ENCODE peak calls at places on chromosomes 1 and 21, in nine cellular contexts. G is AG04450, D is upper lobe of left lung, K is heart right ventricle, V is body of pancreas, R is fibroblast of mammary gland, O is BE2C, Z is lower lobe of right lung, L is thoracic aorta. E is an unnamed sample.

GRCh38 chr1:95427525-95427924 is 193.5 kb downstream of the RWDD3 start:
- DNase-seq in L (no peak), O (no peak), G (no peak), V (no peak), K (no peak), R (no peak), Z (no peak), D (no peak), E (no peak)

GRCh38 chr1:193358419-193358818 is 172.0 kb upstream of the B3GALT2 start:
- DNase-seq in R (no peak), V (no peak), Z (no peak), D (no peak), G (no peak), L (no peak), K (no peak), O (no peak), E (no peak)

GRCh38 chr1:181104042-181104789 is 15.7 kb downstream of the IER5 start:
- DNase-seq in D (no peak), L (no peak), O (no peak), V (no peak), G (no peak), K (no peak), R (no peak), Z (no peak), E (no peak)

GRCh38 chr1:173043253-173043652 is 7.5 kb downstream of the TNFSF18 start:
- DNase-seq in Z (no peak), V (no peak), G (no peak), R (peak), L (no peak), D (no peak), K (no peak), O (no peak), E (peak)

GRCh38 chr1:116359060-116359830 is 13.8 kb upstream of the ATP1A1 start:
- DNase-seq in G (no peak), Z (no peak), V (no peak), R (no peak), K (no peak), D (no peak), L (no peak), O (no peak), E (peak)

GRCh38 chr1:107389410-107390075 is 248.7 kb downstream of the NTNG1 start:
- DNase-seq in G (no peak), V (no peak), O (no peak), R (no peak), K (no peak), L (no peak), D (no peak), Z (no peak), E (no peak)

GRCh38 chr1:55519937-55520683 is 304.9 kb upstream of the USP24 start:
- DNase-seq in D (no peak), O (no peak), G (peak), L (no peak), V (no peak), Z (no peak), R (peak), K (no peak), E (no peak)

GRCh38 chr1:27113861-27114260 is 41.1 kb downstream of the SLC9A1 start:
- DNase-seq in R (no peak), O (no peak), D (no peak), V (no peak), Z (no peak), L (no peak), G (no peak), K (no peak), E (no peak)

GRCh38 chr1:16204634-16205332 is 7.7 kb downstream of the ARHGEF19 start:
- DNase-seq in D (no peak), R (no peak), L (no peak), O (peak), Z (no peak), G (no peak), V (peak), K (no peak), E (no peak)

GRCh38 chr1:145988773-145989172 is 7.6 kb downstream of the TXNIP start:
- DNase-seq in O (no peak), K (no peak), R (no peak), G (no peak), Z (no peak), D (peak), L (no peak), V (no peak), E (no peak)

GRCh38 chr1:41617336-41617735 is 132.9 kb upstream of the EDN2 start:
- DNase-seq in D (no peak), R (no peak), O (no peak), G (no peak), K (no peak), V (no peak), Z (no peak), L (no peak), E (no peak)

GRCh38 chr1:116224111-116224510 is 112.9 kb downstream of the MAB21L3 start:
- DNase-seq in K (no peak), L (no peak), Z (no peak), R (no peak), D (no peak), G (no peak), O (no peak), V (no peak), E (no peak)

GRCh38 chr1:226972931-226973330 is 32.8 kb downstream of the COQ8A start:
- DNase-seq in L (no peak), R (no peak), G (no peak), O (no peak), D (no peak), K (peak), Z (no peak), V (peak), E (no peak)

GRCh38 chr1:156664046-156664948 is 12.9 kb downstream of the NES start:
- DNase-seq in R (no peak), K (no peak), V (no peak), D (no peak), O (no peak), L (no peak), Z (no peak), G (no peak), E (no peak)

GRCh38 chr1:10918531-10918930 is 93.9 kb upstream of the TARDBP start:
- DNase-seq in Z (no peak), R (peak), L (no peak), V (no peak), K (no peak), G (peak), D (no peak), O (no peak), E (peak)

GRCh38 chr1:225713281-225713680 is 60.4 kb upstream of the ENAH start:
- DNase-seq in R (no peak), Z (no peak), L (no peak), D (no peak), G (no peak), K (no peak), O (no peak), V (no peak), E (no peak)

GRCh38 chr1:226871636-226872327 is 1.4 kb downstream of the PSEN2 start:
- DNase-seq in G (no peak), D (no peak), R (no peak), V (peak), K (no peak), Z (peak), O (no peak), L (no peak), E (no peak)

GRCh38 chr1:156616463-156616862 is 2.8 kb upstream of the HAPLN2 start:
- DNase-seq in L (no peak), K (no peak), Z (no peak), V (peak), G (no peak), R (peak), O (peak), D (no peak), E (peak)

GRCh38 chr21:43767980-43768867 is 7.9 kb downstream of the CSTB start:
- DNase-seq in O (no peak), D (peak), V (peak), K (no peak), L (no peak), G (peak), Z (peak), R (peak), E (peak)

GRCh38 chr1:186780081-186780480 is 48.7 kb upstream of the PLA2G4A start:
- DNase-seq in R (no peak), D (no peak), L (no peak), V (no peak), O (no peak), G (no peak), Z (no peak), K (no peak), E (no peak)

GRCh38 chr1:43763497-43763973 is 56.2 kb downstream of the ST3GAL3 start:
- DNase-seq in O (peak), V (peak), L (peak), Z (no peak), D (peak), K (no peak), G (peak), R (peak), E (peak)

GRCh38 chr21:37503848-37504467 is 137.4 kb downstream of the DYRK1A start:
- DNase-seq in V (no peak), D (no peak), L (no peak), G (peak), R (peak), O (no peak), K (no peak), Z (no peak), E (peak)

GRCh38 chr1:111290640-111291039 is at the start of gene CHIA:
- DNase-seq in G (no peak), V (peak), D (peak), L (no peak), Z (peak), K (no peak), R (peak), O (no peak), E (no peak)

GRCh38 chr1:3321559-3322439 is 132.7 kb upstream of the ARHGEF16 start:
- DNase-seq in D (no peak), K (no peak), O (no peak), R (no peak), V (no peak), G (no peak), L (no peak), Z (no peak), E (no peak)

GRCh38 chr1:36831171-36831810 is 203.0 kb downstream of the GRIK3 start:
- DNase-seq in K (no peak), D (no peak), R (no peak), Z (no peak), V (no peak), G (no peak), L (no peak), O (peak), E (no peak)

GRCh38 chr1:181704556-181704955 is 221.2 kb downstream of the CACNA1E start:
- DNase-seq in Z (no peak), K (no peak), O (no peak), R (no peak), G (no peak), D (no peak), V (no peak), L (no peak), E (no peak)

GRCh38 chr1:17909634-17910033 is 154.5 kb downstream of the ACTL8 start:
- DNase-seq in K (no peak), Z (no peak), G (no peak), V (peak), R (peak), D (no peak), O (peak), L (no peak), E (peak)

GRCh38 chr1:216984536-216984935 is 261.3 kb upstream of the ESRRG start:
- DNase-seq in Z (no peak), D (no peak), V (no peak), L (no peak), R (no peak), K (no peak), O (no peak), G (no peak), E (no peak)

GRCh38 chr1:230408971-230409370 is 17.2 kb downstream of the PGBD5 start:
- DNase-seq in K (no peak), G (no peak), D (no peak), O (no peak), R (no peak), L (no peak), V (no peak), Z (no peak), E (no peak)
- H3K4me3 ChIP-seq in K (no peak), G (no peak), D (no peak), O (no peak), R (no peak), L (no peak), V (no peak), Z (no peak), E (no peak)

DNA sequence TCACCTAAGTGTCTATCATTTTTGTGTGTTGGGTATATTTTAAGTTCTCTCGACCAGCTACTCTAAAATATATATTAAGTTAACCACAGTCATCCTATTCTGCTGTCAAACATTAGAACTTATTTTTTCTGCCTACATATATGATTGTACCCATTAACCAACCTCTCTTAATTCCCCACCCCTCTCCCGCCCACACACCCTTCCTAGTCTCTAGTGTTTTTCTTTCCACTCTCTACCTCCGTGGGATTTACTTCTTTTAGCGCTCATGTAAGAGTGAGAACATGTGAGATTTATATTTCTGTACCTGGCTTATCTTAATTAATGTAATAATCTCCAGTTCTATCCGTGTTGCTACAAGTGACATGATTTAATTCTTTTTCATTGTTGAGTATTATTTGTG is 26.6 kb downstream of the KCNK2 start:
- DNase-seq in R (no peak), Z (no peak), V (no peak), D (no peak), O (no peak), G (no peak), L (no peak), K (no peak), E (no peak)
- H3K4me3 ChIP-seq in R (no peak), Z (no peak), V (no peak), D (no peak), O (no peak), G (no peak), L (no peak), K (no peak), E (no peak)

GRCh38 chr21:45256021-45256911 is 31.4 kb downstream of the POFUT2 start:
- DNase-seq in G (no peak), V (no peak), D (no peak), K (no peak), Z (no peak), O (peak), L (no peak), R (no peak), E (no peak)

GRCh38 chr21:45253633-45254556 is 33.8 kb downstream of the POFUT2 start:
- DNase-seq in G (no peak), Z (no peak), V (no peak), O (no peak), K (no peak), L (no peak), D (no peak), R (no peak), E (no peak)

GRCh38 chr21:45254557-45254930 is 33.2 kb downstream of the POFUT2 start:
- DNase-seq in O (no peak), L (no peak), K (no peak), V (no peak), G (no peak), Z (no peak), D (no peak), R (no peak), E (no peak)

GRCh38 chr21:45256912-45257672 is 30.6 kb downstream of the POFUT2 start:
- DNase-seq in D (no peak), G (no peak), R (no peak), Z (no peak), K (no peak), O (peak), L (no peak), V (no peak), E (no peak)

DNA sequence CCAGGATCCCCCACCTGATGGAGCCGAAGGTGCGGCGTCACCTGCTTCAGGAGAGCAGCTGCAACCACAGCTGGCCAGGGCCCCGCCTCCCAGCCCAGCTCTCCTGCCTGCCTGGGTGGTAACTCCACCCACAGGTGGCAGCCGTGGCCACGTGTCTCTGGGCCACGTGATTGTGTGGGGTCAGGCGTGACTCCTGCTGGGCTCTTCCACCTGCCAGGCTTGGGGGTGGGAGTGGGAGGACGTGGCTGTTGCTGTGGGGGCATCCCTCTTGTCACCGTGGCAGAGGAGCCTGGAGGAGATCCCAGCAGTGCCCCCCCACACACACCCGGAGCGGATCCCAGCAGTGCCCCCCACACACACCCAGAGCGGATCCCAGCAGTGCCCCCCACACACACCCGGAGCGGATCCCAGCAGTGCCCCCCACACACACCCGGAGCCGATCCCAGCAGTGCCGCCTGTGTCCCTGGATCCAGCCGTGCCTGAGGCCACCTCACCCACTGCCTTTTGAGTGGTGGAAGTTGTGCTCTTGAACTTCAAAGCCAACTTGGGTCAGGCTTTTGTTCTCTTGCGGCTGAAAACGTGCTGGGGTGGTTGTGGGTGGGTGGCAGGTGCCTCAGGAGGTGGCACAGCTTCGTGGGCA is 32.2 kb downstream of the POFUT2 start:
- DNase-seq in K (no peak), D (no peak), L (no peak), Z (no peak), V (no peak), G (no peak), O (no peak), R (no peak), E (no peak)
- H3K4me3 ChIP-seq in K (no peak), D (no peak), L (no peak), Z (no peak), V (no peak), G (no peak), O (no peak), R (no peak), E (no peak)

DNA sequence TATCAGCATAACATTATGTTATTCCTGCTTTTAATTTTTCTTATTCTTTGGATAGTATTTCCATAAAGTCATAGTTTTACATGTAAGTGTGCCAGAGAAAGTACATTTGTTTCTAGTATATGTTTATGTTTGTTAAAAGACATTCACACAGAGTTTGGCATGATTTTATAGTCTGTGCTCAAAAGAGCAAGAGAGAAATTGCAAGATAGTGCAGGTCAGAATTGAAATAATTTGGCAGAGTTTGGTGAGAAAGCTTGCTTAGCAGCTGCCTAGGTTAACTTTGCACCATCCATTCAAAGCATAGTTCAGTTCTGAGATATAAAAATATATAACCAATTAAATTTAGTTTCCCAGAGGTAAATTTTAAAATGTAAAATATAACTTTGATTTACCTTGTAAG is 17.0 kb downstream of the NEK7 start:
- DNase-seq in K (no peak), V (no peak), L (no peak), R (no peak), Z (no peak), G (no peak), O (no peak), D (no peak), E (no peak)
- H3K4me3 ChIP-seq in K (no peak), V (no peak), L (no peak), R (no peak), Z (no peak), G (no peak), O (no peak), D (no peak), E (no peak)

GRCh38 chr1:161039546-161039945 is 782 bp upstream of the TSTD1 start:
- DNase-seq in D (no peak), V (no peak), R (no peak), G (no peak), L (no peak), K (no peak), Z (no peak), O (no peak), E (no peak)

GRCh38 chr1:161038523-161039153 is at the start of gene TSTD1:
- DNase-seq in D (peak), Z (peak), K (peak), L (no peak), O (no peak), V (peak), G (no peak), R (no peak), E (no peak)

GRCh38 chr1:161039154-161039545 is 386 bp upstream of the TSTD1 start:
- DNase-seq in L (no peak), R (no peak), D (no peak), Z (no peak), K (no peak), O (no peak), G (no peak), V (no peak), E (no peak)

GRCh38 chr1:161033751-161034150 is 5.0 kb downstream of the TSTD1 start:
- DNase-seq in O (no peak), K (no peak), G (no peak), R (no peak), L (no peak), V (no peak), D (no peak), Z (no peak), E (no peak)

GRCh38 chr1:161037661-161038522 is 872 bp downstream of the TSTD1 start:
- DNase-seq in Z (peak), G (no peak), V (peak), L (no peak), D (peak), O (no peak), R (no peak), K (no peak), E (no peak)
- H3K4me3 ChIP-seq in Z (peak), G (no peak), V (peak), L (peak), D (peak), O (no peak), R (peak), K (peak), E (peak)

GRCh38 chr1:200036616-200037270 is 9.2 kb downstream of the NR5A2 start:
- DNase-seq in D (no peak), O (no peak), G (no peak), K (no peak), R (no peak), V (peak), Z (no peak), L (no peak), E (no peak)

GRCh38 chr1:200037501-200037900 is 10.0 kb downstream of the NR5A2 start:
- DNase-seq in D (no peak), O (no peak), V (no peak), L (no peak), R (no peak), G (no peak), K (no peak), Z (no peak), E (no peak)

GRCh38 chr1:200038987-200039848 is 11.7 kb downstream of the NR5A2 start:
- DNase-seq in V (peak), Z (no peak), D (no peak), K (peak), G (no peak), L (no peak), R (peak), O (no peak), E (no peak)

GRCh38 chr1:200038645-200038986 is 11.1 kb downstream of the NR5A2 start:
- DNase-seq in V (peak), D (no peak), K (no peak), G (no peak), R (no peak), Z (no peak), O (no peak), L (no peak), E (no peak)

DNA sequence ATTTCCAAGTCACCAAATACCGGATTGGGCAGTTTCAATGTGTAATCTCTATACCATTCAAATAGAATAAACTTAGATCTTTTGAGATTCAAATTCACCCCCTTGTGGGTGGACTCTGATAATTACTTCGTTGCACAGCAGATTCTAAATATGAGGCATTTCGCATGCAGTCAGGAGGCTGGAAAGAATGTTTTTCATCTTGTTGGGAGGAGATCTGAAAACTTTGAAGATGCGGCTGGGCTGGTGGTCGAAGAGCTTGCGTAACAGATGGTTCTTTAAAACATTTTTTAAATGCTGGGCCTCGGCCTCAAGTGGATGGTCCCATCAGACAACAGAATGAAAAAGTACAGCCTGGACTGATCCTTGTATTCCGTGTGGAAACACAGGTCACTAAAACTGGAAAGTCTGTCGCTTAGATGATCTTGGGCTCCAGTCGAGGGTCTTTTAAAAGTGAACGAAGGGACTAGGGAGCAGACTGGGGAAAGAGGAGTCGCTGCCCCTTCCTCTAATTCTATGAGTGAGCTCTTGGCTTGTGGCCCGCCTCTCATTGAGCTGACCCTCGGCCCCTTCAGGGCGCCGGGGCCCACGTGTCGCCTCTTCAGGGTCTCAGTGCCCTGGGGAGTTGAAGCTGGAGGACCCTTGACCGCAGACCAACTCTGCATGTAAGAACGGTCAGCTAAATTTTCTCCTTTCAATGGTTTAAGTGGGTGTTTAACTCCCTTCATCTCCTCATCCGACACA is 10.6 kb downstream of the NR5A2 start:
- DNase-seq in D (no peak), G (no peak), O (no peak), V (no peak), L (no peak), K (no peak), Z (no peak), R (no peak), E (no peak)
- H3K4me3 ChIP-seq in D (no peak), G (no peak), O (no peak), V (peak), L (no peak), K (no peak), Z (no peak), R (no peak), E (no peak)

E was measured in brain microvascular endothelial cell.